ENCODE peak calls at places on chromosomes 6 and 20, in six cellular contexts. X is AG04450; P is effector memory CD4-positive, alpha-beta T cell; K is aorta; B is MM.1S; D is mammary epithelial cell. Q is an unnamed sample. For H3K27me3, the result is how much of the 10 kb centered on the place peaks cover.

GRCh38 chr20:62872863-62873261 is 11.2 kb upstream of the TCFL5 start:
- DNase-seq in B (no peak), P (no peak), D (no peak), K (peak), X (no peak), Q (peak)

GRCh38 chr6:35368038-35368887 is 25.9 kb downstream of the PPARD start:
- DNase-seq in P (no peak), X (no peak), D (peak), K (peak), B (no peak), Q (no peak)

GRCh38 chr6:31820051-31820389 is 4.7 kb downstream of the HSPA1A start:
- DNase-seq in B (no peak), D (no peak), P (no peak), X (no peak), K (no peak), Q (no peak)

GRCh38 chr6:82249381-82250253 is 2.1 kb upstream of the IBTK start:
- DNase-seq in D (no peak), X (no peak), P (no peak), B (no peak), K (no peak), Q (no peak)

GRCh38 chr6:105326838-105327745 is 75.8 kb downstream of the PREP start:
- DNase-seq in K (no peak), X (peak), B (no peak), D (peak), P (no peak), Q (no peak)

GRCh38 chr6:69887026-69887425 is 20.7 kb downstream of the COL19A1 start:
- DNase-seq in D (peak), X (no peak), P (no peak), B (peak), K (no peak), Q (no peak)

GRCh38 chr20:40654876-40655275 is 34.2 kb downstream of the MAFB start:
- DNase-seq in B (no peak), D (no peak), X (no peak), P (no peak), K (no peak), Q (no peak)

GRCh38 chr20:48738399-48739304 is 89.1 kb downstream of the PREX1 start:
- DNase-seq in K (peak), X (no peak), P (no peak), D (no peak), B (no peak), Q (no peak)

GRCh38 chr20:3744037-3744436 is 11.6 kb downstream of the HSPA12B start:
- DNase-seq in X (no peak), P (no peak), D (no peak), B (no peak), K (no peak), Q (no peak)

GRCh38 chr6:94953867-94954631 is 623.3 kb upstream of the MANEA start:
- DNase-seq in X (no peak), K (no peak), B (peak), D (no peak), P (no peak), Q (no peak)

GRCh38 chr20:37526839-37527637 is 638 bp downstream of the BLCAP start:
- DNase-seq in P (no peak), D (peak), B (no peak), X (no peak), K (no peak), Q (peak)

GRCh38 chr6:36962874-36963273 is 8.3 kb downstream of the PI16 start:
- DNase-seq in B (no peak), K (peak), P (peak), X (no peak), D (no peak), Q (no peak)

GRCh38 chr6:29965873-29966601 is 23.7 kb downstream of the HLA-A start:
- DNase-seq in K (peak), B (peak), P (peak), X (no peak), D (peak), Q (peak)

GRCh38 chr6:134177753-134178229 is 125.4 kb upstream of the SLC2A12 start:
- DNase-seq in X (no peak), K (no peak), P (no peak), D (peak), B (no peak), Q (no peak)

GRCh38 chr6:1679691-1680068 is 70.0 kb downstream of the FOXC1 start:
- DNase-seq in K (no peak), D (peak), B (no peak), P (no peak), X (no peak), Q (no peak)

GRCh38 chr6:127879685-127880084 is 21.2 kb downstream of the THEMIS start:
- DNase-seq in P (no peak), X (no peak), B (peak), D (no peak), K (peak), Q (peak)
- H3K4me3 ChIP-seq in P (no peak), X (peak), B (no peak), D (no peak), K (no peak), Q (no peak)

GRCh38 chr6:27888576-27888975 is 23.6 kb downstream of the OR2B2 start:
- DNase-seq in D (no peak), P (no peak), B (no peak), K (no peak), X (no peak), Q (no peak)
- H3K27me3 ChIP-seq in D (under half), P (under half), B (under half), K (under half), X (under half), Q (under half)

DNA sequence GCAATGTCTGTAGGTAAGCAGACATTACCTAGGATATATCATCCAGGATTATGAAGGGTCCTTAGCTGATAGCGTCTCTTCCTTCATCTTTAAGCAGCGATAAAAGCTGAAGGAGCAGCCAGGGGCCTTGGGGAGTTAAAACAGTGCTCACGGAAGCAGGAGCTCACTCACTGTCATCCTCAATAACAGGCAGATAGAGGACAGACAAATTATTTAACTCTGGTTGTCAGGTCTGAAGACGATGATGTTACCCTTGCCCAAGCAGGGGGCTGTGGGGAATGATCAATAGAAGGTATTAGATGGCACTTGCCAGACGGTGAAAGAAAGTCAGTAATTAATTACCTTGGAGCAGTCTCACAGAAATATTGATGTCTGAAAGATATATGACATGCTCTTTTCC is 12.6 kb upstream of the SPATS1 start:
- DNase-seq in B (no peak), K (no peak), P (no peak), D (no peak), X (no peak), Q (no peak)
- H3K4me3 ChIP-seq in B (no peak), K (no peak), P (no peak), D (no peak), X (no peak), Q (no peak)

GRCh38 chr20:46034039-46034438 is 5.0 kb downstream of the SLC12A5 start:
- DNase-seq in D (no peak), P (no peak), K (no peak), X (no peak), B (no peak), Q (no peak)

GRCh38 chr20:46035713-46036112 is 6.7 kb downstream of the SLC12A5 start:
- DNase-seq in K (no peak), X (no peak), B (no peak), P (no peak), D (no peak), Q (peak)

GRCh38 chr20:46036370-46036769 is 7.4 kb downstream of the SLC12A5 start:
- DNase-seq in P (no peak), B (no peak), X (no peak), D (no peak), K (no peak), Q (peak)

GRCh38 chr20:46037036-46037435 is 8.0 kb downstream of the SLC12A5 start:
- DNase-seq in P (no peak), K (no peak), X (no peak), D (no peak), B (no peak), Q (peak)

DNA sequence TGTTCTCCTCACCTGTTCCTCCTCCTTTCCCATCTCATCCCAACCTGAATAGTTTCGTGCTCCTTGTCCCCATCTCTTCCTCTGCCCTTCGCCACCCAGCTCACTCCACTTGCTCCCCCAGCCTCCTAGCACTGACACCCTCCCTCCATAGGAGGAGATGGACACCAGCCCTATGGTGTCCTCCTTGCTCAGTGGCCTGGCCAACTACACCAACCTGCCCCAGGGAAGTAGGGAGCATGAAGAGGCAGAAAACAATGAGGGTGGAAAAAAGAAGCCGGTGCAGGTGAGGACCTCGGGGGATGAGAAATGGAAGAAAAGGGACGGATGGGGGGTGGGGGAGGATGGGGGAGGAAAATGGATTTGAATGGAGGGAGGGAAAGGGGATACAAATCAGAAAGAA is 6.2 kb downstream of the SLC12A5 start:
- DNase-seq in B (no peak), K (no peak), D (no peak), X (no peak), P (no peak), Q (peak)
- H3K27me3 ChIP-seq in B (half or more), K (under half), D (under half), X (under half), P (under half), Q (half or more)

Q was measured in RWPE2.